ENCODE peak calls at places on chromosomes 12 and 14, in ten cellular contexts. One of them, this sample, is unnamed.

GRCh38 chr12:5377997-5378596 is 53.8 kb upstream of the NTF3 start:
- DNase-seq in neuronal stem cell: no peak
- DNase-seq in lung: no peak
- DNase-seq in activated T-cell treated with anti-CD3 and anti-CD28 coated beads, Interleukin-2, amount 50 U/mL, for 24 hours: no peak
- DNase-seq in left lung: no peak
- DNase-seq in stimulated activated CD4-positive, alpha-beta T cell treated with anti-CD3 and anti-CD28 coated beads, Interleukin-15, amount 100 ng/mL, for 1 hour: no peak
- DNase-seq in AG20443: peak; percentile 56
- DNase-seq in hepatocyte: peak; percentile 49
- DNase-seq in pancreas: no peak
- DNase-seq in colonic mucosa: peak; percentile 82
- DNase-seq in this sample: no peak

GRCh38 chr12:42309996-42310395 is 15.9 kb downstream of the ZCRB1 start:
- DNase-seq in lung: no peak
- DNase-seq in hepatocyte: no peak
- DNase-seq in colonic mucosa: no peak
- DNase-seq in AG20443: no peak
- DNase-seq in pancreas: no peak
- DNase-seq in stimulated activated CD4-positive, alpha-beta T cell treated with anti-CD3 and anti-CD28 coated beads, Interleukin-15, amount 100 ng/mL, for 1 hour: no peak
- DNase-seq in left lung: no peak
- DNase-seq in neuronal stem cell: no peak
- DNase-seq in activated T-cell treated with anti-CD3 and anti-CD28 coated beads, Interleukin-2, amount 50 U/mL, for 24 hours: no peak
- DNase-seq in this sample: no peak

GRCh38 chr12:132284618-132285310 is 44.6 kb downstream of the GALNT9 start:
- DNase-seq in hepatocyte: no peak
- DNase-seq in lung: no peak
- DNase-seq in pancreas: no peak
- DNase-seq in stimulated activated CD4-positive, alpha-beta T cell treated with anti-CD3 and anti-CD28 coated beads, Interleukin-15, amount 100 ng/mL, for 1 hour: no peak
- DNase-seq in colonic mucosa: no peak
- DNase-seq in neuronal stem cell: no peak
- DNase-seq in left lung: no peak
- DNase-seq in AG20443: no peak
- DNase-seq in activated T-cell treated with anti-CD3 and anti-CD28 coated beads, Interleukin-2, amount 50 U/mL, for 24 hours: no peak
- DNase-seq in this sample: no peak

GRCh38 chr12:48803693-48804092 is 14.6 kb upstream of the CACNB3 start:
- DNase-seq in AG20443: no peak
- DNase-seq in stimulated activated CD4-positive, alpha-beta T cell treated with anti-CD3 and anti-CD28 coated beads, Interleukin-15, amount 100 ng/mL, for 1 hour: no peak
- DNase-seq in activated T-cell treated with anti-CD3 and anti-CD28 coated beads, Interleukin-2, amount 50 U/mL, for 24 hours: no peak
- DNase-seq in hepatocyte: no peak
- DNase-seq in left lung: no peak
- DNase-seq in pancreas: no peak
- DNase-seq in colonic mucosa: no peak
- DNase-seq in lung: no peak
- DNase-seq in neuronal stem cell: no peak
- DNase-seq in this sample: no peak

GRCh38 chr14:50290306-50290705 is 21.7 kb downstream of the L2HGDH start:
- DNase-seq in pancreas: no peak
- DNase-seq in hepatocyte: no peak
- DNase-seq in lung: no peak
- DNase-seq in activated T-cell treated with anti-CD3 and anti-CD28 coated beads, Interleukin-2, amount 50 U/mL, for 24 hours: no peak
- DNase-seq in stimulated activated CD4-positive, alpha-beta T cell treated with anti-CD3 and anti-CD28 coated beads, Interleukin-15, amount 100 ng/mL, for 1 hour: no peak
- DNase-seq in colonic mucosa: no peak
- DNase-seq in neuronal stem cell: no peak
- DNase-seq in AG20443: no peak
- DNase-seq in left lung: no peak
- DNase-seq in this sample: no peak

GRCh38 chr14:59474172-59474571 is 9.0 kb upstream of the GPR135 start:
- DNase-seq in lung: no peak
- DNase-seq in colonic mucosa: no peak
- DNase-seq in left lung: no peak
- DNase-seq in stimulated activated CD4-positive, alpha-beta T cell treated with anti-CD3 and anti-CD28 coated beads, Interleukin-15, amount 100 ng/mL, for 1 hour: no peak
- DNase-seq in pancreas: no peak
- DNase-seq in neuronal stem cell: no peak
- DNase-seq in activated T-cell treated with anti-CD3 and anti-CD28 coated beads, Interleukin-2, amount 50 U/mL, for 24 hours: no peak
- DNase-seq in hepatocyte: no peak
- DNase-seq in AG20443: no peak
- DNase-seq in this sample: no peak

GRCh38 chr14:99681101-99681831 is 2.8 kb upstream of the CYP46A1 start:
- DNase-seq in activated T-cell treated with anti-CD3 and anti-CD28 coated beads, Interleukin-2, amount 50 U/mL, for 24 hours: no peak
- DNase-seq in left lung: no peak
- DNase-seq in stimulated activated CD4-positive, alpha-beta T cell treated with anti-CD3 and anti-CD28 coated beads, Interleukin-15, amount 100 ng/mL, for 1 hour: no peak
- DNase-seq in lung: no peak
- DNase-seq in AG20443: no peak
- DNase-seq in colonic mucosa: no peak
- DNase-seq in neuronal stem cell: no peak
- DNase-seq in hepatocyte: no peak
- DNase-seq in pancreas: no peak
- DNase-seq in this sample: no peak

GRCh38 chr14:102481791-102482238 is 27.8 kb downstream of the ANKRD9 start:
- DNase-seq in AG20443: peak; percentile 33
- DNase-seq in neuronal stem cell: no peak
- DNase-seq in hepatocyte: peak; percentile 63
- DNase-seq in left lung: no peak
- DNase-seq in lung: no peak
- DNase-seq in pancreas: no peak
- DNase-seq in activated T-cell treated with anti-CD3 and anti-CD28 coated beads, Interleukin-2, amount 50 U/mL, for 24 hours: no peak
- DNase-seq in colonic mucosa: no peak
- DNase-seq in stimulated activated CD4-positive, alpha-beta T cell treated with anti-CD3 and anti-CD28 coated beads, Interleukin-15, amount 100 ng/mL, for 1 hour: no peak
- DNase-seq in this sample: no peak

GRCh38 chr12:2845280-2845679 is 10.4 kb upstream of the NRIP2 start:
- DNase-seq in colonic mucosa: no peak
- DNase-seq in left lung: no peak
- DNase-seq in neuronal stem cell: no peak
- DNase-seq in activated T-cell treated with anti-CD3 and anti-CD28 coated beads, Interleukin-2, amount 50 U/mL, for 24 hours: no peak
- DNase-seq in stimulated activated CD4-positive, alpha-beta T cell treated with anti-CD3 and anti-CD28 coated beads, Interleukin-15, amount 100 ng/mL, for 1 hour: no peak
- DNase-seq in pancreas: no peak
- DNase-seq in lung: no peak
- DNase-seq in hepatocyte: no peak
- DNase-seq in AG20443: peak; percentile 42
- DNase-seq in this sample: no peak

GRCh38 chr12:79452906-79453305 is 237.9 kb downstream of the PAWR start:
- DNase-seq in AG20443: no peak
- DNase-seq in pancreas: no peak
- DNase-seq in stimulated activated CD4-positive, alpha-beta T cell treated with anti-CD3 and anti-CD28 coated beads, Interleukin-15, amount 100 ng/mL, for 1 hour: no peak
- DNase-seq in neuronal stem cell: no peak
- DNase-seq in hepatocyte: no peak
- DNase-seq in left lung: no peak
- DNase-seq in activated T-cell treated with anti-CD3 and anti-CD28 coated beads, Interleukin-2, amount 50 U/mL, for 24 hours: no peak
- DNase-seq in colonic mucosa: no peak
- DNase-seq in lung: no peak
- DNase-seq in this sample: no peak

GRCh38 chr12:45216983-45217485 is 1.1 kb downstream of the ANO6 start:
- DNase-seq in AG20443: peak; percentile 18
- DNase-seq in pancreas: no peak
- DNase-seq in lung: no peak
- DNase-seq in activated T-cell treated with anti-CD3 and anti-CD28 coated beads, Interleukin-2, amount 50 U/mL, for 24 hours: no peak
- DNase-seq in colonic mucosa: no peak
- DNase-seq in neuronal stem cell: no peak
- DNase-seq in left lung: no peak
- DNase-seq in stimulated activated CD4-positive, alpha-beta T cell treated with anti-CD3 and anti-CD28 coated beads, Interleukin-15, amount 100 ng/mL, for 1 hour: no peak
- DNase-seq in hepatocyte: no peak
- DNase-seq in this sample: no peak

GRCh38 chr12:52203126-52203921 is 11.5 kb upstream of the KRT80 start:
- DNase-seq in colonic mucosa: no peak
- DNase-seq in left lung: peak; percentile 79
- DNase-seq in activated T-cell treated with anti-CD3 and anti-CD28 coated beads, Interleukin-2, amount 50 U/mL, for 24 hours: no peak
- DNase-seq in hepatocyte: peak; percentile 73
- DNase-seq in pancreas: peak; percentile 66
- DNase-seq in neuronal stem cell: no peak
- DNase-seq in AG20443: peak; percentile 87
- DNase-seq in stimulated activated CD4-positive, alpha-beta T cell treated with anti-CD3 and anti-CD28 coated beads, Interleukin-15, amount 100 ng/mL, for 1 hour: no peak
- DNase-seq in lung: peak; percentile 54
- DNase-seq in this sample: no peak

GRCh38 chr12:14768823-14769405 is 34.4 kb downstream of the WBP11 start:
- DNase-seq in stimulated activated CD4-positive, alpha-beta T cell treated with anti-CD3 and anti-CD28 coated beads, Interleukin-15, amount 100 ng/mL, for 1 hour: no peak
- DNase-seq in activated T-cell treated with anti-CD3 and anti-CD28 coated beads, Interleukin-2, amount 50 U/mL, for 24 hours: peak; percentile 63
- DNase-seq in hepatocyte: peak; percentile 43
- DNase-seq in AG20443: no peak
- DNase-seq in left lung: peak; percentile 37
- DNase-seq in pancreas: peak; percentile 37
- DNase-seq in colonic mucosa: peak; percentile 45
- DNase-seq in lung: no peak
- DNase-seq in neuronal stem cell: no peak
- DNase-seq in this sample: no peak

GRCh38 chr12:69511870-69512269 is 41.7 kb downstream of the FRS2 start:
- DNase-seq in activated T-cell treated with anti-CD3 and anti-CD28 coated beads, Interleukin-2, amount 50 U/mL, for 24 hours: no peak
- DNase-seq in stimulated activated CD4-positive, alpha-beta T cell treated with anti-CD3 and anti-CD28 coated beads, Interleukin-15, amount 100 ng/mL, for 1 hour: no peak
- DNase-seq in left lung: no peak
- DNase-seq in colonic mucosa: no peak
- DNase-seq in pancreas: no peak
- DNase-seq in hepatocyte: no peak
- DNase-seq in neuronal stem cell: no peak
- DNase-seq in lung: no peak
- DNase-seq in AG20443: no peak
- DNase-seq in this sample: no peak

GRCh38 chr14:54447231-54447692 is 6.1 kb upstream of the CNIH1 start:
- DNase-seq in stimulated activated CD4-positive, alpha-beta T cell treated with anti-CD3 and anti-CD28 coated beads, Interleukin-15, amount 100 ng/mL, for 1 hour: no peak
- DNase-seq in lung: no peak
- DNase-seq in activated T-cell treated with anti-CD3 and anti-CD28 coated beads, Interleukin-2, amount 50 U/mL, for 24 hours: no peak
- DNase-seq in left lung: peak; percentile 42
- DNase-seq in AG20443: peak; percentile 47
- DNase-seq in pancreas: no peak
- DNase-seq in colonic mucosa: peak; percentile 82
- DNase-seq in hepatocyte: peak; percentile 69
- DNase-seq in neuronal stem cell: no peak
- DNase-seq in this sample: no peak

This sample was measured in K562.